ENCODE peak calls at places on chromosome 19, in five cellular contexts. Q is tibial artery, R is PC-3, D is adipocyte, F is tibial nerve. N is an unnamed sample. For H3K4me1, H3K27me3 and H3K9me3, the result is how much of the 10 kb centered on the place peaks cover.

GRCh38 chr19:5253403-5254110 is 87.1 kb downstream of the PTPRS start:
- DNase-seq in F (no peak), D (no peak), R (no peak), Q (no peak), N (no peak)

GRCh38 chr19:942133-942645 is 16.4 kb downstream of the ARID3A start:
- DNase-seq in D (no peak), R (no peak), F (no peak), Q (no peak), N (no peak)

GRCh38 chr19:54179921-54180452 is 7.0 kb upstream of the TMC4 start:
- DNase-seq in Q (no peak), R (peak), D (peak), F (no peak), N (no peak)

GRCh38 chr19:16670291-16670690 is 9.4 kb downstream of the TMEM38A start:
- DNase-seq in R (no peak), F (no peak), Q (no peak), D (no peak), N (no peak)

GRCh38 chr19:39004403-39004802 is 27.9 kb downstream of the FBXO27 start:
- DNase-seq in Q (no peak), D (no peak), R (no peak), F (no peak), N (no peak)

GRCh38 chr19:44764975-44765948 is 12.4 kb upstream of the CBLC start:
- DNase-seq in Q (no peak), R (no peak), F (no peak), D (no peak), N (no peak)

GRCh38 chr19:40585677-40586422 is 9.2 kb downstream of the SHKBP1 start:
- DNase-seq in R (peak), F (no peak), D (no peak), Q (no peak), N (peak)

GRCh38 chr19:32238076-32238475 is 107.3 kb upstream of the ZNF507 start:
- DNase-seq in R (no peak), D (no peak), Q (no peak), F (no peak), N (no peak)

GRCh38 chr19:15010497-15011255 is 31.0 kb upstream of the SLC1A6 start:
- DNase-seq in R (no peak), D (no peak), Q (no peak), F (no peak), N (no peak)

GRCh38 chr19:23800281-23800680 is 41.6 kb upstream of the ZNF681 start:
- DNase-seq in R (no peak), Q (no peak), F (no peak), D (no peak), N (no peak)

GRCh38 chr19:13029893-13030292 is 34.6 kb downstream of the NFIX start:
- DNase-seq in F (no peak), R (peak), Q (peak), D (no peak), N (no peak)

GRCh38 chr19:21022996-21023395 is 2.5 kb downstream of the ZNF430 start:
- DNase-seq in Q (no peak), D (peak), R (peak), F (no peak), N (no peak)

GRCh38 chr19:6894313-6894712 is 6.9 kb downstream of the ADGRE1 start:
- DNase-seq in D (no peak), Q (no peak), R (no peak), F (no peak), N (no peak)

GRCh38 chr19:6891761-6892385 is 4.5 kb downstream of the ADGRE1 start:
- DNase-seq in Q (no peak), D (no peak), F (no peak), R (no peak), N (no peak)

GRCh38 chr19:6890421-6890913 is 3.1 kb downstream of the ADGRE1 start:
- DNase-seq in F (no peak), R (no peak), Q (no peak), D (no peak), N (no peak)

GRCh38 chr19:6888967-6889366 is 1.6 kb downstream of the ADGRE1 start:
- DNase-seq in R (no peak), F (no peak), Q (no peak), D (no peak), N (no peak)

GRCh38 chr19:6890938-6891337 is 3.6 kb downstream of the ADGRE1 start:
- DNase-seq in R (no peak), Q (no peak), D (no peak), F (no peak), N (no peak)
- H3K4me1 ChIP-seq in R (under half), Q (under half), D (under half), F (under half), N (under half)

DNA sequence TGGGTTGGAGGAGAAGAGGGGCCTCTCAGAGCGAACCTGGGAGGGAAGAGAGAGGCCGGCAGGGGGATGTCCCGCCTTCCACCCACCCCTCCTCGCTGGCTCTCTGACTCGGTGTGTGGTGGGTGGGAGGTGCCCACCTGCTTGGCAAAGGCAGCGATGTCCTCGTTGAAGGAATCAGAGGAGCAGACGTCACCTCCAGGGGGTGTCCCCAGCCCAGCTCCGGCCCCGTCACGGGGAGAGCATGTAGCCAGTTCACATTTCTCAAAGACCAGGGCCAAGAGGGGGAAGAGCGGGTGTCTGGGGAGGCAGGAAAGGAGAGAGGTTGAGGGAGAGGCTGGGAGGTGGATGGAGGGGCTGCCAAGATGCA is 2.7 kb downstream of the MEIS3 start:
- DNase-seq in Q (no peak), R (no peak), F (no peak), D (no peak), N (no peak)
- H3K27me3 ChIP-seq in Q (under half), R (under half), F (half or more), D (under half), N (under half)

DNA sequence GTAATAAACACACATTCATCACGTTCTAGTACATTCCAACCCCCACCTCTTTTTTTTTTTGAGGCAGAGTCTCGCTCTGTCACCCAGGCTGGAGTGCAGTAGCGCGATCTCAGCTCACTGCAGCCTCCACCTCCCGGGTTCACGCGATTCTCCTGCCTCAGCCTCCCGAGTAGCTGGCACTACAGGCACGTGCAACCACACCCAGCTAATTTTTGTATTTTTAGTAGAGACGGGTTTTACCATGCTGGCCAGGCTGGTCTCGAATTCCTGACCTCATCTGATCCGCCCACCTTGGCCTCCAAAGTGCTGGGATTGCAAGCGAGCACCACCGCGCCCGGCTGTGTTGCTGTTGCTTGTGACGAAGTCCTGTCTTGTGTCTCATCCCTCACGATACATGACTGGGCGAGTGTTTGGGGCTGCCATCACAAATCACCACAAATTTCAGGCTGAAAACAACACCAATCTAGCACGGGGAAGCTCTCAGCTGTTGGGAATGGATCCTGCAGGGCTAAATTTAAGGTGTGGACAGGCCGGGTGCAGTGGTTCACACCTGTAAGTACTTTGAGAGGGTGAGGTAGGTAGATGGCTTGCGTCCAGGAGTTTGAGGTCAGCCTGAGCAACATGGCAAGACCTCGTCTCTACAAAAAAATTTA is 15.7 kb downstream of the MOB3A start:
- DNase-seq in F (no peak), Q (no peak), D (no peak), R (no peak), N (no peak)
- H3K9me3 ChIP-seq in F (under half), Q (under half), D (under half), R (under half), N (under half)

GRCh38 chr19:43490759-43491158 is 13.8 kb downstream of the PHLDB3 start:
- DNase-seq in D (no peak), Q (no peak), R (no peak), F (no peak), N (no peak)
- H3K4me1 ChIP-seq in D (under half), Q (under half), R (under half), F (under half), N (under half)

DNA sequence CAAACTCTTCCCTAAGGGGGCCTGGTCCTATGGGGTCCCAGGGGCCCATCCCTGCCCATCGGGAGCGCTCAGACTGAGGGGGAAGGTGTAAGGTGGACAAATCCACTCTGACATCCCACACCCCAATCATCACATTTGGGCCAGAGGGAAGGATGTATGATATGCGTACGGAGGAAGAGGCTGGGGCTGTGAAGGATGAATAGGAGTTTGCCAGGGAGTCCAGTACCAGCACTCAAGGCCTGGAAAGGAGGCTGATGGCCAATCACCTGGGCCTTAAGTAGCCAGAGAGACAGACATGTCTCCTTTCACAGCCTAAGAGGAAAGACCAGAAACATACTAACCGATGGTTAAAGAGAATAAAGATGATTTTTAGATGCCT is 14.9 kb downstream of the TJP3 start:
- DNase-seq in R (no peak), D (no peak), Q (no peak), F (no peak), N (no peak)
- H3K27me3 ChIP-seq in R (under half), D (under half), Q (under half), F (half or more), N (under half)